ENCODE peak calls at places on chromosomes 1 and 21, in seven cellular contexts. D, F, N, W, K, X and L are unnamed samples.

GRCh38 chr21:15053531-15053930 is 11.3 kb downstream of the NRIP1 start:
- DNase-seq in D (no peak), N (no peak), K (no peak), W (no peak), F (no peak), X (no peak), L (no peak)

GRCh38 chr1:154534263-154534844 is 24.1 kb downstream of the UBE2Q1 start:
- DNase-seq in X (peak), D (no peak), W (peak), N (peak), F (no peak), K (peak), L (peak)

GRCh38 chr1:80384037-80384830 is 1377.7 kb upstream of the ADGRL4 start:
- DNase-seq in K (peak), F (no peak), X (peak), W (no peak), D (no peak), N (peak), L (no peak)

GRCh38 chr1:172778461-172779455 is 119.9 kb downstream of the FASLG start:
- DNase-seq in D (no peak), N (peak), X (no peak), W (no peak), F (no peak), K (no peak), L (no peak)

GRCh38 chr1:180231506-180232420 is 1.7 kb downstream of the LHX4 start:
- DNase-seq in F (no peak), K (peak), N (peak), X (peak), W (peak), D (no peak), L (no peak)

GRCh38 chr1:228226956-228227791 is 19.3 kb downstream of the OBSCN start:
- DNase-seq in X (peak), K (peak), N (peak), D (no peak), W (no peak), F (no peak), L (no peak)

GRCh38 chr1:113905435-113905861 is 322 bp downstream of the DCLRE1B start:
- DNase-seq in F (no peak), X (peak), D (no peak), W (peak), K (peak), N (no peak), L (peak)

GRCh38 chr1:244154882-244155531 is 103.9 kb downstream of the ZBTB18 start:
- DNase-seq in D (no peak), W (peak), K (peak), F (peak), N (no peak), X (peak), L (no peak)

GRCh38 chr21:45126085-45126687 is 51.8 kb downstream of the ADARB1 start:
- DNase-seq in W (peak), F (no peak), X (no peak), D (no peak), N (no peak), K (peak), L (no peak)

GRCh38 chr1:248825573-248825908 is 174 bp downstream of the SH3BP5L start:
- DNase-seq in D (no peak), K (no peak), W (no peak), F (no peak), N (no peak), X (no peak), L (no peak)

GRCh38 chr1:106675558-106675957 is 380.9 kb upstream of the PRMT6 start:
- DNase-seq in D (no peak), N (no peak), X (no peak), F (no peak), W (no peak), K (no peak), L (no peak)

GRCh38 chr1:30847358-30847972 is 61.1 kb downstream of the SDC3 start:
- DNase-seq in W (peak), K (peak), N (no peak), X (peak), F (peak), D (peak), L (peak)

GRCh38 chr1:71269823-71270222 is 189.0 kb upstream of the ZRANB2 start:
- DNase-seq in F (no peak), K (no peak), D (no peak), W (no peak), N (peak), X (peak), L (no peak)

GRCh38 chr1:86915737-86916235 is 1.4 kb downstream of the HS2ST1 start:
- DNase-seq in N (no peak), K (no peak), W (peak), F (no peak), X (no peak), D (no peak), L (no peak)

GRCh38 chr1:6584126-6585080 is 4.6 kb downstream of the ZBTB48 start:
- DNase-seq in K (no peak), W (no peak), D (no peak), N (no peak), X (no peak), F (no peak), L (no peak)

GRCh38 chr1:212485895-212486590 is 53.3 kb downstream of the NENF start:
- DNase-seq in D (peak), N (peak), W (peak), K (peak), F (no peak), X (peak), L (peak)

GRCh38 chr21:26041441-26042180 is 129.0 kb downstream of the APP start:
- DNase-seq in X (peak), K (peak), N (peak), W (no peak), D (no peak), F (no peak), L (no peak)

GRCh38 chr1:157566484-157567300 is 14.4 kb upstream of the FCRL5 start:
- DNase-seq in W (no peak), N (no peak), D (no peak), X (no peak), F (no peak), K (no peak), L (no peak)

GRCh38 chr1:101060992-101061391 is 35.4 kb upstream of the DPH5 start:
- DNase-seq in F (no peak), X (peak), N (no peak), D (no peak), K (no peak), W (no peak), L (no peak)

GRCh38 chr21:42021751-42022430 is 11.7 kb upstream of the ZBTB21 start:
- DNase-seq in D (no peak), N (no peak), W (peak), K (peak), X (peak), F (no peak), L (no peak)

GRCh38 chr1:60971330-60971729 is 111.0 kb upstream of the NFIA start:
- DNase-seq in X (no peak), D (no peak), W (no peak), N (no peak), F (no peak), K (no peak), L (no peak)

GRCh38 chr21:46001821-46002681 is 20.5 kb downstream of the COL6A1 start:
- DNase-seq in X (no peak), F (peak), W (no peak), D (peak), N (no peak), K (no peak), L (peak)

GRCh38 chr1:28437924-28438699 is 67.7 kb upstream of the RCC1 start:
- DNase-seq in N (peak), D (peak), F (peak), K (peak), W (peak), X (peak), L (no peak)

GRCh38 chr1:41804176-41804575 is 114.5 kb downstream of the HIVEP3 start:
- DNase-seq in D (no peak), N (no peak), K (no peak), F (no peak), X (no peak), W (no peak), L (no peak)

GRCh38 chr1:41751804-41752513 is 166.8 kb downstream of the HIVEP3 start:
- DNase-seq in D (no peak), N (peak), F (no peak), K (no peak), X (peak), W (no peak), L (no peak)

GRCh38 chr1:26786437-26787380 is 1.0 kb upstream of the PIGV start:
- DNase-seq in X (peak), F (peak), W (no peak), K (peak), D (peak), N (peak), L (no peak)

GRCh38 chr1:118945460-118945859 is 42.7 kb downstream of the TBX15 start:
- DNase-seq in W (no peak), F (no peak), D (no peak), N (peak), K (no peak), X (peak), L (no peak)